ENCODE peak calls at places on chromosome 4, in seven cellular contexts. P is lower lobe of right lung, G is HFFc6, H is neural crest cell, Y is lower leg skin, Q is A549, E is prostate gland. B is an unnamed sample.

GRCh38 chr4:141432000-141432712 is 204.2 kb upstream of the IL15 start:
- DNase-seq in P (no peak), G (no peak), H (no peak), Y (no peak), Q (no peak), E (no peak), B (no peak)

GRCh38 chr4:108345862-108346530 is 177.3 kb upstream of the LEF1 start:
- DNase-seq in P (no peak), G (peak; percentile 36), H (no peak), Y (no peak), Q (no peak), E (no peak), B (no peak)

GRCh38 chr4:103786014-103786413 is 66.2 kb upstream of the TACR3 start:
- DNase-seq in P (no peak), G (peak; percentile 49), H (no peak), Y (no peak), Q (peak; percentile 53), E (no peak), B (peak; percentile 16)

GRCh38 chr4:173218411-173219125 is 50.0 kb downstream of the GALNT7 start:
- DNase-seq in P (no peak), G (peak; percentile 57), H (no peak), Y (no peak), Q (peak; percentile 43), E (no peak), B (no peak)

GRCh38 chr4:158020175-158020574 is 152.7 kb downstream of the GASK1B start:
- DNase-seq in P (no peak), G (peak; percentile 69), H (no peak), Y (peak; percentile 83), Q (peak; percentile 53), E (peak; percentile 70), B (no peak)

GRCh38 chr4:91086008-91086407 is 958.8 kb downstream of the CCSER1 start:
- DNase-seq in P (no peak), G (no peak), H (no peak), Y (no peak), Q (no peak), E (no peak), B (no peak)

GRCh38 chr4:25857403-25857802 is 5.4 kb downstream of the SEL1L3 start:
- DNase-seq in P (no peak), G (no peak), H (no peak), Y (no peak), Q (peak; percentile 25), E (no peak), B (no peak)

GRCh38 chr4:140305053-140305452 is 68.4 kb upstream of the SCOC start:
- DNase-seq in P (no peak), G (no peak), H (no peak), Y (no peak), Q (peak; percentile 12), E (peak; percentile 67), B (no peak)

GRCh38 chr4:26032572-26033320 is 118.7 kb downstream of the SMIM20 start:
- DNase-seq in P (no peak), G (peak; percentile 62), H (no peak), Y (peak; percentile 74), Q (no peak), E (no peak), B (no peak)

GRCh38 chr4:186266699-186267467 is 894 bp downstream of the F11 start:
- DNase-seq in P (peak; percentile 63), G (no peak), H (peak; percentile 26), Y (no peak), Q (no peak), E (no peak), B (peak; percentile 68)

GRCh38 chr4:6362896-6363295 is 93.2 kb downstream of the WFS1 start:
- DNase-seq in P (no peak), G (no peak), H (peak; percentile 68), Y (no peak), Q (no peak), E (no peak), B (no peak)

GRCh38 chr4:63618883-63619573 is 790.2 kb downstream of the TECRL start:
- DNase-seq in P (no peak), G (no peak), H (no peak), Y (no peak), Q (no peak), E (no peak), B (no peak)

GRCh38 chr4:31228068-31228467 is 507.9 kb downstream of the PCDH7 start:
- DNase-seq in P (no peak), G (no peak), H (no peak), Y (no peak), Q (no peak), E (no peak), B (no peak)

GRCh38 chr4:12084690-12085089 is 656.0 kb upstream of the HS3ST1 start:
- DNase-seq in P (no peak), G (no peak), H (no peak), Y (no peak), Q (no peak), E (no peak), B (no peak)

GRCh38 chr4:122854444-122854843 is 27.8 kb downstream of the FGF2 start:
- DNase-seq in P (no peak), G (no peak), H (no peak), Y (no peak), Q (no peak), E (no peak), B (no peak)

GRCh38 chr4:93416337-93417102 is 412.0 kb upstream of the ATOH1 start:
- DNase-seq in P (no peak), G (no peak), H (no peak), Y (no peak), Q (no peak), E (no peak), B (no peak)

GRCh38 chr4:26039950-26040349 is 125.9 kb downstream of the SMIM20 start:
- DNase-seq in P (no peak), G (no peak), H (no peak), Y (no peak), Q (no peak), E (no peak), B (no peak)

GRCh38 chr4:140096483-140096861 is 57.5 kb downstream of the MAML3 start:
- DNase-seq in P (no peak), G (no peak), H (no peak), Y (no peak), Q (no peak), E (no peak), B (no peak)

GRCh38 chr4:159549092-159549491 is 446.2 kb downstream of the RAPGEF2 start:
- DNase-seq in P (no peak), G (no peak), H (no peak), Y (no peak), Q (no peak), E (no peak), B (no peak)

GRCh38 chr4:12144051-12144450 is 715.4 kb upstream of the HS3ST1 start:
- DNase-seq in P (no peak), G (no peak), H (no peak), Y (no peak), Q (no peak), E (no peak), B (no peak)

GRCh38 chr4:101393256-101393655 is 45.9 kb upstream of the PPP3CA start:
- DNase-seq in P (no peak), G (peak; percentile 24), H (no peak), Y (no peak), Q (peak; percentile 40), E (no peak), B (no peak)

GRCh38 chr4:86960557-86960959 is 25.7 kb downstream of the AFF1 start:
- DNase-seq in P (no peak), G (peak; percentile 38), H (no peak), Y (no peak), Q (no peak), E (no peak), B (no peak)

GRCh38 chr4:111977419-111977965 is 167.8 kb upstream of the FAM241A start:
- DNase-seq in P (no peak), G (no peak), H (no peak), Y (no peak), Q (no peak), E (no peak), B (no peak)
- TF ChIP-seq CTCF in P (no peak), G (no peak), H (no peak), Y (no peak), Q (no peak), E (no peak), B (no peak)

GRCh38 chr4:178599521-178599920 is 1157.3 kb upstream of the AGA start:
- DNase-seq in P (no peak), G (no peak), H (no peak), Y (no peak), Q (peak; percentile 8), E (no peak), B (no peak)
- TF ChIP-seq CTCF in P (no peak), G (no peak), H (peak; percentile 53), Y (no peak), Q (peak; percentile 18), E (no peak), B (peak; percentile 10)

GRCh38 chr4:143558823-143559756 is 45.6 kb downstream of the SMARCA5 start:
- DNase-seq in P (peak; percentile 79), G (no peak), H (no peak), Y (peak; percentile 89), Q (peak; percentile 63), E (peak; percentile 54), B (peak; percentile 70)
- TF ChIP-seq CTCF in P (peak; percentile 49), G (peak; percentile 43), H (no peak), Y (no peak), Q (peak; percentile 72), E (peak; percentile 42), B (no peak)

GRCh38 chr4:56197387-56197786 is 189.9 kb downstream of the AASDH start:
- DNase-seq in P (no peak), G (no peak), H (no peak), Y (no peak), Q (no peak), E (no peak), B (no peak)
- TF ChIP-seq CTCF in P (no peak), G (no peak), H (no peak), Y (no peak), Q (no peak), E (no peak), B (no peak)

DNA sequence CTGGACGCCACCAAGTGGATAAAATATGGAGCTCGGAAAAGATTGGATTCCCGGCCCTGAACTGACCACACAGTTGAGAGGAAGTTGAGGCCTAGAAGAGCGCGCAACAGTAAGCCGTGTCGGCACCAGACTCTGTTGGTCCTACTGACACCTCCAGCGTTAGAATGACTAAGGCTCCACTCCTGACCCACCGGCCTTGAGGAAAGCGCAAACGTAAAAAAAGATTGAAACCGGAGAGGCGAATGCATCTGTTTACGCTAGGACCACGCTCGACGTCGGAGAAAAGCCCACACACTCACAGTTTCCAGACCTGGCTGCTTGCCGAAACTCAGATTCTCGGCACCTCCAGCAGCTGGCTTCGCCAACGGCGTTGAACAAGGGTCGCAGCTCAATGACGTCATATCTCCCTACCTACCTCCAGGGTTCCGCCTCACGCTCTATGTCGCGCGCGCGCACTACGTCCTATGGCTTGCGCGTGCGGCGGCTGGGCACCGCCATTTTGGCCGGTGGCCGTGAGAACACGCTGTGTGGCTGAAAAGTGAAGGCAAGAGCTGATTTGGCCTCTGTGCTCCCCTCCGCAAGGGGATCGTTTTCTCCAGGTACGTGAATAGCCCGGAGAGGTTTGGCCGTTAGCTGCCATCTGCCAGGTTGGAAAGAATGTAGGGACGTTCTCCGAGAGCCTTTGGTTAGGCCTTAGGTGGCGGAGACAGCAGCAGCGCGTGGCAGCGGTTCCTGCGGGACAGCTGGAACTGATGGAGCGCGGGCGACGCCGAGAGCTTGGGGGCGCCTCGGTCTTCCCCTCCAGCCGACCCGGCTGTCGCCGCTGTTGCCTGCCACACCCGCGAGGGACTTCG is at the start of the genes ABCE1 and ANAPC10:
- DNase-seq in P (peak; percentile 98), G (peak; percentile 96), H (peak; percentile 83), Y (peak; percentile 99), Q (peak; percentile 96), E (peak; percentile 96), B (peak; percentile 92)
- TF ChIP-seq CTCF in P (peak; percentile 30), G (peak; percentile 13), H (peak; percentile 28), Y (no peak), Q (peak; percentile 28), E (no peak), B (no peak)

B was measured in glutamatergic neuron.